ENCODE peak calls at places on chromosomes 13 and 19, in eight cellular contexts. D is GM23248, T is right lobe of liver, U is aorta, J is adrenal gland, Z is BJ, R is trophoblast cell, Q is tibial artery. N is an unnamed sample. For H3K27me3, the result is how much of the 10 kb centered on the place peaks cover.

GRCh38 chr13:93559718-93560117 is 333.1 kb downstream of the GPC6 start:
- DNase-seq in D (peak), T (no peak), U (no peak), J (no peak), Z (no peak), R (no peak), Q (no peak), N (peak)

GRCh38 chr13:88617176-88617575 is 946.0 kb downstream of the SLITRK5 start:
- DNase-seq in D (no peak), T (no peak), U (no peak), J (no peak), Z (no peak), R (no peak), Q (no peak), N (no peak)

GRCh38 chr13:113546571-113547247 is 37.8 kb upstream of the TFDP1 start:
- DNase-seq in D (peak), T (peak), U (peak), J (no peak), Z (no peak), R (no peak), Q (peak), N (peak)

GRCh38 chr19:39237200-39238184 is 7.3 kb downstream of the IFNL3 start:
- DNase-seq in D (no peak), T (peak), U (no peak), J (no peak), Z (no peak), R (peak), Q (no peak), N (no peak)

GRCh38 chr19:10292789-10293636 is 3.3 kb downstream of the ICAM5 start:
- DNase-seq in D (peak), T (no peak), U (no peak), J (no peak), Z (no peak), R (no peak), Q (no peak), N (no peak)

GRCh38 chr13:38763446-38764381 is 76.8 kb downstream of the FREM2 start:
- DNase-seq in D (peak), T (no peak), U (no peak), J (peak), Z (no peak), R (peak), Q (no peak), N (peak)

GRCh38 chr19:37930416-37930815 is 23.4 kb downstream of the SIPA1L3 start:
- DNase-seq in D (peak), T (no peak), U (no peak), J (peak), Z (no peak), R (no peak), Q (no peak), N (peak)

GRCh38 chr19:42206871-42207755 is 10.4 kb downstream of the DEDD2 start:
- DNase-seq in D (peak), T (no peak), U (no peak), J (no peak), Z (no peak), R (peak), Q (no peak), N (peak)

GRCh38 chr13:60329221-60329983 is 67.6 kb upstream of the TDRD3 start:
- DNase-seq in D (peak), T (no peak), U (no peak), J (peak), Z (no peak), R (peak), Q (no peak), N (peak)

GRCh38 chr19:52297601-52298358 is 811 bp downstream of the ZNF480 start:
- DNase-seq in D (no peak), T (no peak), U (no peak), J (peak), Z (no peak), R (no peak), Q (no peak), N (no peak)

GRCh38 chr13:75186384-75186783 is 295.6 kb downstream of the TBC1D4 start:
- DNase-seq in D (no peak), T (no peak), U (no peak), J (no peak), Z (no peak), R (no peak), Q (no peak), N (no peak)

GRCh38 chr19:15421726-15422260 is 3.0 kb upstream of the AKAP8L start:
- DNase-seq in D (no peak), T (peak), U (no peak), J (no peak), Z (no peak), R (no peak), Q (no peak), N (no peak)

GRCh38 chr19:10514211-10515145 is 2.8 kb downstream of the S1PR5 start:
- DNase-seq in D (peak), T (no peak), U (no peak), J (no peak), Z (no peak), R (no peak), Q (no peak), N (no peak)

GRCh38 chr19:3346677-3347353 is 19.6 kb upstream of the NFIC start:
- DNase-seq in D (peak), T (peak), U (peak), J (peak), Z (no peak), R (no peak), Q (peak), N (no peak)

GRCh38 chr19:51093510-51094345 is 11.0 kb upstream of the KLK14 start:
- DNase-seq in D (no peak), T (peak), U (no peak), J (no peak), Z (no peak), R (no peak), Q (no peak), N (no peak)

GRCh38 chr13:87368639-87369038 is 302.5 kb upstream of the SLITRK5 start:
- DNase-seq in D (no peak), T (no peak), U (no peak), J (no peak), Z (no peak), R (no peak), Q (no peak), N (no peak)

GRCh38 chr13:66634384-66634783 is 595.8 kb downstream of the PCDH9 start:
- DNase-seq in D (no peak), T (no peak), U (no peak), J (no peak), Z (no peak), R (no peak), Q (no peak), N (no peak)

GRCh38 chr13:30798776-30799625 is 63.7 kb downstream of the ALOX5AP start:
- DNase-seq in D (no peak), T (no peak), U (no peak), J (no peak), Z (no peak), R (no peak), Q (no peak), N (no peak)

GRCh38 chr13:113943821-113944565 is 29.9 kb downstream of the C13orf46 start:
- DNase-seq in D (no peak), T (peak), U (peak), J (no peak), Z (no peak), R (no peak), Q (no peak), N (no peak)

GRCh38 chr13:33015791-33016323 is 366 bp upstream of the KL start:
- DNase-seq in D (peak), T (peak), U (no peak), J (peak), Z (no peak), R (no peak), Q (no peak), N (no peak)

GRCh38 chr13:25738342-25738771 is 313.5 kb downstream of the SHISA2 start:
- DNase-seq in D (peak), T (no peak), U (no peak), J (peak), Z (no peak), R (no peak), Q (no peak), N (peak)

GRCh38 chr13:49836516-49836915 is 44.0 kb upstream of the KPNA3 start:
- DNase-seq in D (no peak), T (no peak), U (no peak), J (no peak), Z (no peak), R (no peak), Q (no peak), N (no peak)

GRCh38 chr19:41918653-41919244 is 9.5 kb downstream of the ERFL start:
- DNase-seq in D (no peak), T (no peak), U (no peak), J (no peak), Z (no peak), R (no peak), Q (no peak), N (no peak)

GRCh38 chr13:94620286-94620896 is 18.7 kb downstream of the GPR180 start:
- DNase-seq in D (peak), T (no peak), U (no peak), J (peak), Z (no peak), R (peak), Q (no peak), N (peak)

GRCh38 chr13:28819748-28820098 is 416 bp upstream of the MTUS2 start:
- DNase-seq in D (peak), T (peak), U (peak), J (peak), Z (no peak), R (peak), Q (no peak), N (no peak)

GRCh38 chr13:28239374-28239773 is 101.0 kb downstream of the PAN3 start:
- DNase-seq in D (peak), T (no peak), U (no peak), J (no peak), Z (no peak), R (no peak), Q (no peak), N (peak)

GRCh38 chr19:31519216-31519615 is 170.0 kb upstream of the TSHZ3 start:
- DNase-seq in D (no peak), T (no peak), U (no peak), J (no peak), Z (no peak), R (no peak), Q (no peak), N (no peak)

GRCh38 chr13:30216111-30216510 is 91.2 kb downstream of the KATNAL1 start:
- DNase-seq in D (no peak), T (no peak), U (no peak), J (no peak), Z (no peak), R (no peak), Q (no peak), N (peak)

GRCh38 chr13:102870677-102871415 is 25.0 kb downstream of the ERCC5 start:
- DNase-seq in D (peak), T (peak), U (no peak), J (peak), Z (peak), R (peak), Q (no peak), N (peak)

GRCh38 chr19:40907968-40908735 is 26.1 kb upstream of the CYP2A7 start:
- DNase-seq in D (peak), T (no peak), U (peak), J (peak), Z (no peak), R (no peak), Q (no peak), N (no peak)

GRCh38 chr19:54160182-54160811 is 776 bp upstream of the LENG1 start:
- DNase-seq in D (peak), T (peak), U (no peak), J (no peak), Z (no peak), R (no peak), Q (no peak), N (no peak)

GRCh38 chr13:95676100-95676774 is 702 bp upstream of the DNAJC3 start:
- DNase-seq in D (peak), T (no peak), U (no peak), J (peak), Z (no peak), R (peak), Q (no peak), N (no peak)

GRCh38 chr13:110138700-110139036 is 168.3 kb downstream of the COL4A1 start:
- DNase-seq in D (no peak), T (no peak), U (no peak), J (no peak), Z (no peak), R (no peak), Q (no peak), N (no peak)

GRCh38 chr13:77040835-77041234 is 13.9 kb upstream of the FBXL3 start:
- DNase-seq in D (no peak), T (no peak), U (no peak), J (peak), Z (no peak), R (no peak), Q (no peak), N (no peak)

GRCh38 chr19:3358919-3359849 is 7.2 kb upstream of the NFIC start:
- DNase-seq in D (peak), T (peak), U (peak), J (peak), Z (no peak), R (no peak), Q (peak), N (no peak)

GRCh38 chr13:112245179-112245724 is 130.9 kb upstream of the SPACA7 start:
- DNase-seq in D (no peak), T (no peak), U (no peak), J (no peak), Z (no peak), R (no peak), Q (no peak), N (no peak)

GRCh38 chr19:28577199-28577598 is 635.8 kb downstream of the UQCRFS1 start:
- DNase-seq in D (no peak), T (no peak), U (no peak), J (no peak), Z (no peak), R (no peak), Q (no peak), N (no peak)

GRCh38 chr13:19763618-19764017 is 19.1 kb downstream of the PSPC1 start:
- DNase-seq in D (no peak), T (no peak), U (no peak), J (no peak), Z (no peak), R (no peak), Q (no peak), N (no peak)

GRCh38 chr13:104592127-104592526 is 1525.9 kb upstream of the SLC10A2 start:
- DNase-seq in D (no peak), T (no peak), U (no peak), J (no peak), Z (peak), R (no peak), Q (no peak), N (peak)

GRCh38 chr19:45764487-45764886 is 4.6 kb downstream of the SIX5 start:
- DNase-seq in D (no peak), T (no peak), U (no peak), J (no peak), Z (no peak), R (no peak), Q (no peak), N (no peak)

GRCh38 chr19:1524206-1524971 is 512 bp downstream of the PLK5 start:
- DNase-seq in D (no peak), T (no peak), U (no peak), J (no peak), Z (no peak), R (no peak), Q (no peak), N (no peak)
- H3K4me3 ChIP-seq in D (no peak), T (no peak), U (no peak), J (no peak), Z (no peak), R (peak), Q (no peak), N (no peak)

GRCh38 chr13:99086149-99086868 is 108.4 kb upstream of the DOCK9 start:
- DNase-seq in D (peak), T (peak), U (peak), J (peak), Z (no peak), R (peak), Q (peak), N (peak)

GRCh38 chr13:99086869-99087129 is 108.9 kb upstream of the DOCK9 start:
- DNase-seq in D (no peak), T (peak), U (peak), J (peak), Z (no peak), R (no peak), Q (no peak), N (no peak)

GRCh38 chr13:99087954-99088491 is 110.2 kb upstream of the DOCK9 start:
- DNase-seq in D (no peak), T (no peak), U (no peak), J (no peak), Z (no peak), R (no peak), Q (no peak), N (no peak)

GRCh38 chr13:99085846-99086148 is 107.9 kb upstream of the DOCK9 start:
- DNase-seq in D (no peak), T (no peak), U (no peak), J (no peak), Z (no peak), R (no peak), Q (no peak), N (no peak)

DNA sequence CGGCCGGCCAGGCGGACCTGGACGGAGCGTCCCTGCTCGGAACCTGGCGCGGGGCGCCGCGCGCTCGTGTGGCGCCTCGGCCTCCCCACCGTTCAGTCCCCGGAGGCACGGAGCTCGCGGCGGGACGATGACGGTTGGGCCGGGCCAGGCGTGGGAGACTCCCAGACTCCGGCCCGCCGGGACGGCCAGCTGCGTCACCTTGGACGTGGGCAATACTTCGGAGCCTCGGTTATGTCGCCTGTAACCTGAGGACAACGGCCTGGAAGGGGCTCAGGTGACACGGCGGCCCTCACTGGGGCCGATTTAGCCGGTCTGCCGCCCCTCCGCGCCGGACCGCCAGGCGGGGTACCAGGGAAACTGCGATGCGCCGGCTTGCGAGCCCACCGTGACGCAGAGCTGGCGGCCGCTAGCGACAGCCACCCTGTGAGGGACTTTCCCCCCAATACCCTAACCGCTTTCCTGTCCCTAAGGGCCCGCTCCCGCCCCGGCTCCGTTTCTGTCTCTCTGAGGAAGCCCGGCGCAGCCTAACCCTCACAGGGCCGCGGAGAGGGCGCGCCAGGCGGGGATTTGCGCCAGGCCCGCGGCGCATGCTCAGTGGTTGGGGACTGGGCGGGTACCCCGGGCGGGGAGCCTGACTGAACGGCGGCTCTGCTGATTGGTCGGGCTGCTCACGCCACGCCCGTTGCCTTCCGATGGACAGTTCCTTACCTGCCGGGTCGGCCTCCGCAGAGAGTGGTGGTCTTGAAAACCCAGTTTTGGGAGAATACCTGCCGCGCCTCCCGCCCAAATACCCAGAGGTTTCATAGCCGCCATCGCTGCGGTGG is 109.5 kb upstream of the DOCK9 start:
- DNase-seq in D (peak), T (peak), U (peak), J (peak), Z (peak), R (peak), Q (peak), N (peak)
- H3K27me3 ChIP-seq in D (under half), T (under half), U (under half), J (under half), Z (under half), R (under half), Q (under half), N (under half)

GRCh38 chr19:2221250-2221831 is 14.8 kb downstream of the PLEKHJ1 start:
- DNase-seq in D (no peak), T (no peak), U (no peak), J (peak), Z (no peak), R (peak), Q (no peak), N (peak)
- H3K4me3 ChIP-seq in D (no peak), T (no peak), U (no peak), J (no peak), Z (no peak), R (no peak), Q (no peak), N (no peak)

GRCh38 chr13:78598382-78598781 is 5.0 kb downstream of the POU4F1 start:
- DNase-seq in D (no peak), T (no peak), U (no peak), J (no peak), Z (no peak), R (no peak), Q (no peak), N (no peak)
- H3K27me3 ChIP-seq in D (half or more), T (under half), U (under half), J (half or more), Z (half or more), R (half or more), Q (under half), N (half or more)

DNA sequence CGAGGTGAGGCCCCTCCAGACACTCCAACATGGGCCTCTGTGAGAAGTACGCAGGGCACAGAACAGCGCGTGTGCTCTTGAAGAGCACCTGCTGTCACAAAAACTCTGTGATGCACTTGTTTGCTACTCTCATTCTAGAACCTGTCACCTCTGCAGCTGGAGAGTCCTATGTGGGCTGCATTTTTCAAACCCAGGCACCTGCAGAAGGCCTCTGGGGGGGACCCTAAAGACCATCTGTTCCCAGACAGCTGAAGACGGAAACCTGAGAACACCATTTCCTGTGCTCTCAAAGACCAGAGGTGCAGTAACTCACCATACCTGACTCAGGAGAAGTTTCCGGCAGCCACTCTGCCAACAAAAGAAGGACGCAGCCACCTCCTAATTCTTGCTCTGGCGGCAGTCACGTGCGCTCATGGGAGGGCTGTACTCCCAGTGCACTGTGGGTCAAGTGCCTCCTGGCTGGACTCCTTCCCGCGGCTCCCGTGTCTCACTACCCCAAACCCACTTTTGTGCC is 28.1 kb downstream of the RANBP3 start:
- DNase-seq in D (no peak), T (peak), U (no peak), J (no peak), Z (no peak), R (no peak), Q (no peak), N (no peak)
- H3K4me3 ChIP-seq in D (no peak), T (no peak), U (no peak), J (no peak), Z (no peak), R (no peak), Q (no peak), N (no peak)

GRCh38 chr19:4587527-4587926 is 28.0 kb upstream of the SEMA6B start:
- DNase-seq in D (no peak), T (no peak), U (no peak), J (no peak), Z (no peak), R (no peak), Q (no peak), N (no peak)
- H3K27me3 ChIP-seq in D (under half), T (under half), U (under half), J (under half), Z (under half), R (under half), Q (under half), N (under half)

DNA sequence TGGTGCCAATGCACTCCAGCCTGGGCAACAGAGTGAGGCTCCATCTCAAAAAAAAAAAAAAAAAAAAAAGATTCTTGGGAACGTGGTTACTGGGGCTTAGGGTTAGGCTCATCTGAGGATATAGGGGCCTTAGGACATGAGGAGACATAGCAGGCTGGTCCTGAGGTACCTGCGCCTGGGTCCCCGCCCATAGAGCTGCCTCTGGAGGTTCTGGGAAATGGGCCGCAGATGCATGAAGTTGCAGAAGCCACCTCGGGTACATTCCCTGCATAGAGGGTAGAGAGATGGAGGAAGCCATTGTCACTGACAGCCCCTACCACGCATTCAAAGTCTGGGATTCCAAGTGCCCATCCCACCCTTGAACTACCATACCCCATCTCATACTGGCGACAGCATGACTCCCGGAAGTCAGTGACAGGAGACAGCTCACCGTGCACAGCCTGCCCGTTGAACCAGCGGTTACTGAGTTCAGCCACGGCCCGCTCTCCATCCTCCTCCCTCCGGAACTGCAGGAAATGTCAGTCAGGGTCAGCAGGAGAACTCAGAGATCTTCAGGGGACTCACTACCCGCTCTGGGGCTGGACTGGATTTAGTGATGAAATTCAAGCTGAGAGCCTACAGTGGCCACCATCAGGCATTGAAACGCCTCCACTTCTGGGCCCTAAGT is 1.4 kb downstream of the U2AF1L4 start:
- DNase-seq in D (no peak), T (no peak), U (no peak), J (no peak), Z (no peak), R (no peak), Q (no peak), N (no peak)
- H3K4me3 ChIP-seq in D (no peak), T (no peak), U (no peak), J (no peak), Z (no peak), R (no peak), Q (no peak), N (no peak)

GRCh38 chr19:14322889-14323463 is 58.3 kb upstream of the ADGRE5 start:
- DNase-seq in D (no peak), T (no peak), U (no peak), J (no peak), Z (no peak), R (no peak), Q (no peak), N (no peak)
- H3K27me3 ChIP-seq in D (under half), T (under half), U (under half), J (under half), Z (under half), R (under half), Q (under half), N (under half)

N was measured in brain microvascular endothelial cell.